ENCODE peak calls at places on chromosomes 3 and 15, in six cellular contexts. One of them, this sample, is unnamed.

GRCh38 chr3:111874177-111874820 is 15.2 kb downstream of the PHLDB2 start:
- DNase-seq in stimulated activated CD4-positive, alpha-beta T cell treated with anti-CD3 and anti-CD28 coated beads, Interleukin-4, amount 100 ng/mL, for 24 hours: no peak
- DNase-seq in NCI-H1436: no peak
- DNase-seq in T-cell: no peak
- DNase-seq in GM13976: no peak
- DNase-seq in DMS53: peak
- DNase-seq in this sample: no peak

GRCh38 chr3:174430986-174431385 is 428.1 kb upstream of the NAALADL2 start:
- DNase-seq in stimulated activated CD4-positive, alpha-beta T cell treated with anti-CD3 and anti-CD28 coated beads, Interleukin-4, amount 100 ng/mL, for 24 hours: no peak
- DNase-seq in NCI-H1436: no peak
- DNase-seq in T-cell: no peak
- DNase-seq in GM13976: no peak
- DNase-seq in DMS53: no peak
- DNase-seq in this sample: no peak

GRCh38 chr15:77094397-77095030 is 23.6 kb upstream of the TSPAN3 start:
- DNase-seq in stimulated activated CD4-positive, alpha-beta T cell treated with anti-CD3 and anti-CD28 coated beads, Interleukin-4, amount 100 ng/mL, for 24 hours: no peak
- DNase-seq in NCI-H1436: no peak
- DNase-seq in T-cell: no peak
- DNase-seq in GM13976: no peak
- DNase-seq in DMS53: peak
- DNase-seq in this sample: no peak

GRCh38 chr3:100710355-100711198 is 1.3 kb downstream of the TFG start:
- DNase-seq in stimulated activated CD4-positive, alpha-beta T cell treated with anti-CD3 and anti-CD28 coated beads, Interleukin-4, amount 100 ng/mL, for 24 hours: peak
- DNase-seq in NCI-H1436: no peak
- DNase-seq in T-cell: no peak
- DNase-seq in GM13976: peak
- DNase-seq in DMS53: peak
- DNase-seq in this sample: peak

GRCh38 chr15:77028451-77029165 is 33.7 kb downstream of the PSTPIP1 start:
- DNase-seq in stimulated activated CD4-positive, alpha-beta T cell treated with anti-CD3 and anti-CD28 coated beads, Interleukin-4, amount 100 ng/mL, for 24 hours: no peak
- DNase-seq in NCI-H1436: no peak
- DNase-seq in T-cell: no peak
- DNase-seq in GM13976: no peak
- DNase-seq in DMS53: peak
- DNase-seq in this sample: no peak

GRCh38 chr3:176994876-176995781 is 202.2 kb downstream of the TBL1XR1 start:
- DNase-seq in stimulated activated CD4-positive, alpha-beta T cell treated with anti-CD3 and anti-CD28 coated beads, Interleukin-4, amount 100 ng/mL, for 24 hours: no peak
- DNase-seq in NCI-H1436: no peak
- DNase-seq in T-cell: no peak
- DNase-seq in GM13976: no peak
- DNase-seq in DMS53: no peak
- DNase-seq in this sample: no peak

GRCh38 chr3:196800742-196801141 is 61.1 kb downstream of the PAK2 start:
- DNase-seq in stimulated activated CD4-positive, alpha-beta T cell treated with anti-CD3 and anti-CD28 coated beads, Interleukin-4, amount 100 ng/mL, for 24 hours: no peak
- DNase-seq in NCI-H1436: no peak
- DNase-seq in T-cell: no peak
- DNase-seq in GM13976: no peak
- DNase-seq in DMS53: no peak
- DNase-seq in this sample: no peak

GRCh38 chr15:66939016-66939415 is 126.4 kb upstream of the SMAD3 start:
- DNase-seq in stimulated activated CD4-positive, alpha-beta T cell treated with anti-CD3 and anti-CD28 coated beads, Interleukin-4, amount 100 ng/mL, for 24 hours: no peak
- DNase-seq in NCI-H1436: no peak
- DNase-seq in T-cell: no peak
- DNase-seq in GM13976: no peak
- DNase-seq in DMS53: no peak
- DNase-seq in this sample: no peak

GRCh38 chr3:57796261-57796660 is 40.2 kb downstream of the SLMAP start:
- DNase-seq in stimulated activated CD4-positive, alpha-beta T cell treated with anti-CD3 and anti-CD28 coated beads, Interleukin-4, amount 100 ng/mL, for 24 hours: no peak
- DNase-seq in NCI-H1436: no peak
- DNase-seq in T-cell: no peak
- DNase-seq in GM13976: no peak
- DNase-seq in DMS53: peak
- DNase-seq in this sample: no peak

GRCh38 chr3:148158210-148158609 is 539.5 kb upstream of the AGTR1 start:
- DNase-seq in stimulated activated CD4-positive, alpha-beta T cell treated with anti-CD3 and anti-CD28 coated beads, Interleukin-4, amount 100 ng/mL, for 24 hours: no peak
- DNase-seq in NCI-H1436: no peak
- DNase-seq in T-cell: no peak
- DNase-seq in GM13976: no peak
- DNase-seq in DMS53: peak
- DNase-seq in this sample: no peak

GRCh38 chr3:16410659-16411058 is 102.8 kb downstream of the RFTN1 start:
- DNase-seq in stimulated activated CD4-positive, alpha-beta T cell treated with anti-CD3 and anti-CD28 coated beads, Interleukin-4, amount 100 ng/mL, for 24 hours: no peak
- DNase-seq in NCI-H1436: no peak
- DNase-seq in T-cell: no peak
- DNase-seq in GM13976: no peak
- DNase-seq in DMS53: no peak
- DNase-seq in this sample: no peak

GRCh38 chr3:53748512-53749271 is 97.5 kb downstream of the CHDH start:
- DNase-seq in stimulated activated CD4-positive, alpha-beta T cell treated with anti-CD3 and anti-CD28 coated beads, Interleukin-4, amount 100 ng/mL, for 24 hours: no peak
- DNase-seq in NCI-H1436: no peak
- DNase-seq in T-cell: no peak
- DNase-seq in GM13976: peak
- DNase-seq in DMS53: no peak
- DNase-seq in this sample: peak

GRCh38 chr15:49265911-49266310 is 95.9 kb downstream of the GALK2 start:
- DNase-seq in stimulated activated CD4-positive, alpha-beta T cell treated with anti-CD3 and anti-CD28 coated beads, Interleukin-4, amount 100 ng/mL, for 24 hours: no peak
- DNase-seq in NCI-H1436: no peak
- DNase-seq in T-cell: no peak
- DNase-seq in GM13976: no peak
- DNase-seq in DMS53: peak
- DNase-seq in this sample: no peak

GRCh38 chr3:172717493-172718088 is 6.7 kb upstream of the NCEH1 start:
- DNase-seq in stimulated activated CD4-positive, alpha-beta T cell treated with anti-CD3 and anti-CD28 coated beads, Interleukin-4, amount 100 ng/mL, for 24 hours: no peak
- DNase-seq in NCI-H1436: no peak
- DNase-seq in T-cell: no peak
- DNase-seq in GM13976: no peak
- DNase-seq in DMS53: peak
- DNase-seq in this sample: no peak

GRCh38 chr3:115692887-115693524 is 69.7 kb downstream of the GAP43 start:
- DNase-seq in stimulated activated CD4-positive, alpha-beta T cell treated with anti-CD3 and anti-CD28 coated beads, Interleukin-4, amount 100 ng/mL, for 24 hours: peak
- DNase-seq in NCI-H1436: peak
- DNase-seq in T-cell: peak
- DNase-seq in GM13976: peak
- DNase-seq in DMS53: peak
- DNase-seq in this sample: peak

GRCh38 chr3:138049157-138049919 is 39.4 kb downstream of the CLDN18 start:
- DNase-seq in stimulated activated CD4-positive, alpha-beta T cell treated with anti-CD3 and anti-CD28 coated beads, Interleukin-4, amount 100 ng/mL, for 24 hours: no peak
- DNase-seq in NCI-H1436: no peak
- DNase-seq in T-cell: no peak
- DNase-seq in GM13976: no peak
- DNase-seq in DMS53: no peak
- DNase-seq in this sample: no peak

GRCh38 chr3:99901200-99901926 is 83.7 kb downstream of the CMSS1 start:
- DNase-seq in stimulated activated CD4-positive, alpha-beta T cell treated with anti-CD3 and anti-CD28 coated beads, Interleukin-4, amount 100 ng/mL, for 24 hours: no peak
- DNase-seq in NCI-H1436: peak
- DNase-seq in T-cell: no peak
- DNase-seq in GM13976: no peak
- DNase-seq in DMS53: peak
- DNase-seq in this sample: no peak

GRCh38 chr3:39406368-39407258 is at the start of gene RPSA:
- DNase-seq in stimulated activated CD4-positive, alpha-beta T cell treated with anti-CD3 and anti-CD28 coated beads, Interleukin-4, amount 100 ng/mL, for 24 hours: peak
- DNase-seq in NCI-H1436: peak
- DNase-seq in T-cell: peak
- DNase-seq in GM13976: peak
- DNase-seq in DMS53: peak
- DNase-seq in this sample: peak

GRCh38 chr15:52566889-52567288 is 1.9 kb downstream of the ARPP19 start:
- DNase-seq in stimulated activated CD4-positive, alpha-beta T cell treated with anti-CD3 and anti-CD28 coated beads, Interleukin-4, amount 100 ng/mL, for 24 hours: no peak
- DNase-seq in NCI-H1436: no peak
- DNase-seq in T-cell: no peak
- DNase-seq in GM13976: no peak
- DNase-seq in DMS53: no peak
- DNase-seq in this sample: no peak